ENCODE peak calls at places on chromosomes 7 and 10, in four cellular contexts. One of them, this sample, is unnamed.

GRCh38 chr7:128104109-128104742 is 73.0 kb upstream of the LRRC4 start:
- DNase-seq in HepG2: no peak
- DNase-seq in GM12878: no peak
- DNase-seq in K562: no peak
- DNase-seq in this sample: no peak

GRCh38 chr10:36880898-36881297 is 244.5 kb upstream of the ANKRD30A start:
- DNase-seq in HepG2: peak; percentile 21
- DNase-seq in GM12878: no peak
- DNase-seq in K562: no peak
- DNase-seq in this sample: peak; percentile 9

GRCh38 chr10:19845963-19846362 is 29.7 kb downstream of the PLXDC2 start:
- DNase-seq in HepG2: no peak
- DNase-seq in GM12878: no peak
- DNase-seq in K562: no peak
- DNase-seq in this sample: no peak

GRCh38 chr7:20541615-20542349 is 73.7 kb upstream of the ABCB5 start:
- DNase-seq in HepG2: no peak
- DNase-seq in GM12878: no peak
- DNase-seq in K562: no peak
- DNase-seq in this sample: no peak

GRCh38 chr7:50706469-50706937 is 76.2 kb downstream of the GRB10 start:
- DNase-seq in HepG2: no peak
- DNase-seq in GM12878: no peak
- DNase-seq in K562: no peak
- DNase-seq in this sample: no peak

GRCh38 chr10:6151087-6151977 is 51.4 kb upstream of the PFKFB3 start:
- DNase-seq in HepG2: peak; percentile 36
- DNase-seq in GM12878: peak; percentile 51
- DNase-seq in K562: peak; percentile 68
- DNase-seq in this sample: peak; percentile 54

GRCh38 chr10:104434601-104435000 is 81.0 kb downstream of the CFAP58 start:
- DNase-seq in HepG2: no peak
- DNase-seq in GM12878: no peak
- DNase-seq in K562: no peak
- DNase-seq in this sample: no peak

GRCh38 chr7:110541962-110542361 is 549.0 kb upstream of the LRRN3 start:
- DNase-seq in HepG2: no peak
- DNase-seq in GM12878: no peak
- DNase-seq in K562: no peak
- DNase-seq in this sample: no peak

GRCh38 chr7:87831127-87831526 is 45.0 kb downstream of the SLC25A40 start:
- DNase-seq in HepG2: no peak
- DNase-seq in GM12878: no peak
- DNase-seq in K562: no peak
- DNase-seq in this sample: no peak

GRCh38 chr10:57996536-57996935 is 271.2 kb downstream of the IPMK start:
- DNase-seq in HepG2: no peak
- DNase-seq in GM12878: no peak
- DNase-seq in K562: no peak
- DNase-seq in this sample: no peak

GRCh38 chr7:121570365-121570764 is 174.3 kb upstream of the FAM3C start:
- DNase-seq in HepG2: no peak
- DNase-seq in GM12878: no peak
- DNase-seq in K562: no peak
- DNase-seq in this sample: no peak

GRCh38 chr10:23869548-23869947 is 339.4 kb upstream of the KIAA1217 start:
- DNase-seq in HepG2: no peak
- DNase-seq in GM12878: no peak
- DNase-seq in K562: no peak
- DNase-seq in this sample: no peak

GRCh38 chr7:111266613-111267012 is 175.7 kb downstream of the LRRN3 start:
- DNase-seq in HepG2: peak; percentile 30
- DNase-seq in GM12878: no peak
- DNase-seq in K562: no peak
- DNase-seq in this sample: no peak

GRCh38 chr7:22726345-22726848 is 603 bp upstream of the IL6 start:
- DNase-seq in HepG2: peak; percentile 7
- DNase-seq in GM12878: no peak
- DNase-seq in K562: peak; percentile 76
- DNase-seq in this sample: peak; percentile 67

GRCh38 chr7:13021566-13021965 is 334.1 kb downstream of the ARL4A start:
- DNase-seq in HepG2: peak; percentile 72
- DNase-seq in GM12878: no peak
- DNase-seq in K562: no peak
- DNase-seq in this sample: no peak

GRCh38 chr10:31760674-31761081 is 168.0 kb downstream of the ARHGAP12 start:
- DNase-seq in HepG2: no peak
- DNase-seq in GM12878: no peak
- DNase-seq in K562: no peak
- DNase-seq in this sample: no peak

GRCh38 chr7:111678986-111679385 is 116.7 kb upstream of the IMMP2L start:
- DNase-seq in HepG2: no peak
- DNase-seq in GM12878: no peak
- DNase-seq in K562: no peak
- DNase-seq in this sample: no peak

GRCh38 chr7:99563650-99564049 is 5.2 kb downstream of the ZNF655 start:
- DNase-seq in HepG2: no peak
- DNase-seq in GM12878: no peak
- DNase-seq in K562: no peak
- DNase-seq in this sample: no peak
- TF ChIP-seq SP1 in HepG2: no peak
- TF ChIP-seq SP1 in GM12878: no peak
- TF ChIP-seq SP1 in K562: no peak
- TF ChIP-seq SP1 in this sample: no peak

GRCh38 chr7:209416-209815 is 17.0 kb downstream of the FAM20C start:
- DNase-seq in HepG2: no peak
- DNase-seq in GM12878: no peak
- DNase-seq in K562: no peak
- DNase-seq in this sample: no peak

GRCh38 chr7:208816-209215 is 16.4 kb downstream of the FAM20C start:
- DNase-seq in HepG2: no peak
- DNase-seq in GM12878: no peak
- DNase-seq in K562: no peak
- DNase-seq in this sample: no peak

GRCh38 chr7:207418-208127 is 15.2 kb downstream of the FAM20C start:
- DNase-seq in HepG2: no peak
- DNase-seq in GM12878: no peak
- DNase-seq in K562: no peak
- DNase-seq in this sample: no peak

GRCh38 chr7:209846-210245 is 17.5 kb downstream of the FAM20C start:
- DNase-seq in HepG2: no peak
- DNase-seq in GM12878: no peak
- DNase-seq in K562: no peak
- DNase-seq in this sample: no peak

DNA sequence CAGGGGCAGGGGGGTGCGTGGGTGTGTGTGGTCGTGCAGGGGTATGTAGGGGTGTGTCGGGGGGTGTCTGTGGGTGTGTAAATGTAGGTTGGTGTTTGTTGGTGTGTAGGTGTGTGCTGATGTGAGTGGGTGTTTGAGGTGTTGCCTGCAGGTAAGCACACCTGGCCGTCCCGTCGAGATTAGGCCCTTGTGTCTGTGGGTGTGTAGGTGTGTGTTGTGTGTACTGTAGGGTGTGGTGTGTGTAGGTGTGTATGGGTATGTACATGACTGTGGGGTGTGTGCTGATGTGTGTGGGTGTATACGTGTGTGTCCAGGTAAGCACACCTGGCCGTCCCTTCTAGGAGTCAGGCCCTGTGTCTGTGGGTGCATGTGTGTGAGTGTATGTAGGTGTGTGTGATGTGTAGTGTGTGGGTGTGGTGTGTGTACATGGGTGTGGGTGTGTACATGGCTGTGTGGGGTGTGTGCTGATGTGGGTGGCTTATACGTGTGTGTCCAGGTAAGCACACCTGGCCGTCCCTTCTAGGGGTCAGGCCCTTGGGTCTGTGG is 15.8 kb downstream of the FAM20C start:
- DNase-seq in HepG2: no peak
- DNase-seq in GM12878: no peak
- DNase-seq in K562: no peak
- DNase-seq in this sample: no peak
- TF ChIP-seq FOXK2 in HepG2: no peak
- TF ChIP-seq FOXK2 in GM12878: no peak
- TF ChIP-seq FOXK2 in K562: no peak
- TF ChIP-seq FOXK2 in this sample: no peak

DNA sequence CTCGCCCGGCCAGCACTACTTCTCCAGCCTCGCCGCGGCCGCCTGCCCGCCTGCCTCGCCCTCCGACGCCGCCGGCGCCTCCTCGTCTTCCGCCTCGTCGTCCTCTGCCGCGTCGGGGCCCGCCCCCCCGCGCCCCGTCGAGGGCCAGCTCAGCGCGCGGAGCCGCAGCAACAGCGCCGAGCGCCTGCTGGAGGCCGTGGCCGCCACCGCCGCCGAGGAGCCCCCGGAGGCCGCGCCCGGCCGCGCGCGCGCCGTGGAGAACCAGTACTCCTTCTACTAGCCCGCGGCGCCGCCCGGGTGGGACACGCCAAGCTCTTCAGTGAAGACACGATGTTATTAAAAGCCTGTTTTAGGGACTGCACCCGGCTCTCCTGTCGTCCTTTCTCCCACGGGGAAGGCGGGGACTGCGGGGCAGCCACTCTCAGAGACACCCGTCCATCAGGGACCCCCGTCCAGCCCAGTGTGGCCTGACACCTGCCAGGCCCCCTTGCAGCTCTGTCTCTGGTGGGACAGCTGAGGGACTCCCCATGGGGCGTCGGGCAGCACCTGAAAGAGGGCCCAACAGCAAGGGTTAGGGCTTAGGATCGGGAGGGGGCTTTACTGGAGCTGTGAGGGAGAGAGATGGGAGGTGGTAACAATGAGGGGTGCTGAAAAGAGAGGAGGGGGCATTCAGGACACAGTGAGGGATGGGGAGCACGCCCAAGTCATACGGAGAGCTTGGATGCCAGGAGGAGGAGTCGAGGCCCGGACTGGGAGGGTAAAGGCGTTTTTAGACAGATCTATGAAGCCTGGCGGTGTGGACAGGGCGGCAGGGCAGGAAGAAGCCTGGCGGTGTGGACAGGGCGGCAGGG is 34.7 kb downstream of the SPDYE6 start:
- DNase-seq in HepG2: no peak
- DNase-seq in GM12878: no peak
- DNase-seq in K562: peak; percentile 56
- DNase-seq in this sample: no peak
- TF ChIP-seq SP1 in HepG2: no peak
- TF ChIP-seq SP1 in GM12878: no peak
- TF ChIP-seq SP1 in K562: no peak
- TF ChIP-seq SP1 in this sample: no peak

GRCh38 chr10:34916368-34916767 is 101.3 kb upstream of the PARD3 start:
- DNase-seq in HepG2: no peak
- DNase-seq in GM12878: no peak
- DNase-seq in K562: no peak
- DNase-seq in this sample: no peak

GRCh38 chr10:34920578-34920977 is 105.5 kb upstream of the PARD3 start:
- DNase-seq in HepG2: no peak
- DNase-seq in GM12878: no peak
- DNase-seq in K562: no peak
- DNase-seq in this sample: no peak

GRCh38 chr10:34922138-34922537 is 107.0 kb upstream of the PARD3 start:
- DNase-seq in HepG2: no peak
- DNase-seq in GM12878: no peak
- DNase-seq in K562: no peak
- DNase-seq in this sample: no peak

GRCh38 chr10:34918060-34918840 is 103.2 kb upstream of the PARD3 start:
- DNase-seq in HepG2: no peak
- DNase-seq in GM12878: no peak
- DNase-seq in K562: no peak
- DNase-seq in this sample: no peak

DNA sequence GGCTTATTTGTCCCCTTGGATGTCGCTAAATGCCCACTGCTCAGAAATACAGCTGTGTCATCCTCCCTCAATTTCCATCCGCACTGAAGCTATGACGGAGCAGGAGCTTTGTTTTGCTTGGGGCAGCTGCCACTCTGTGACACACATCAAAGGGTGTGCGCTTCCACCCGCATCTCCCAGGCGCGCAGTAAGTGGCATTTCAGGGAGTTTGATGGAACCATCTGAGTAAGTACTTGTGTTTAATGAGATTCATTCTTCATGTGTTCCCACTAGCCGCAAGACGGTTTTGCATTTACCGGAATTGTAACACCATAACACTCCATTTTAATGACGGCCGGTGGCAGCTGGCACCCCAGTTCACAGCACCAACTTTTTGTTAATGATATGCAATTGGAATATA is 103.8 kb upstream of the PARD3 start:
- DNase-seq in HepG2: no peak
- DNase-seq in GM12878: no peak
- DNase-seq in K562: no peak
- DNase-seq in this sample: no peak
- TF ChIP-seq FOXK2 in HepG2: no peak
- TF ChIP-seq FOXK2 in GM12878: no peak
- TF ChIP-seq FOXK2 in K562: no peak
- TF ChIP-seq FOXK2 in this sample: no peak

GRCh38 chr10:106560925-106561640 is 603.4 kb downstream of the SORCS1 start:
- DNase-seq in HepG2: no peak
- DNase-seq in GM12878: no peak
- DNase-seq in K562: no peak
- DNase-seq in this sample: no peak
- TF ChIP-seq SP1 in HepG2: no peak
- TF ChIP-seq SP1 in GM12878: no peak
- TF ChIP-seq SP1 in K562: no peak
- TF ChIP-seq SP1 in this sample: no peak

GRCh38 chr10:113006656-113007342 is 56.8 kb downstream of the TCF7L2 start:
- DNase-seq in HepG2: no peak
- DNase-seq in GM12878: no peak
- DNase-seq in K562: no peak
- DNase-seq in this sample: no peak
- TF ChIP-seq FOXK2 in HepG2: no peak
- TF ChIP-seq FOXK2 in GM12878: no peak
- TF ChIP-seq FOXK2 in K562: no peak
- TF ChIP-seq FOXK2 in this sample: no peak

GRCh38 chr7:11835260-11835659 is 3.3 kb upstream of the THSD7A start:
- DNase-seq in HepG2: no peak
- DNase-seq in GM12878: no peak
- DNase-seq in K562: no peak
- DNase-seq in this sample: no peak
- TF ChIP-seq SP1 in HepG2: no peak
- TF ChIP-seq SP1 in GM12878: no peak
- TF ChIP-seq SP1 in K562: no peak
- TF ChIP-seq SP1 in this sample: no peak